ENCODE peak calls at places on chromosomes 7 and 10, in six cellular contexts. One of them, this sample, is unnamed.

GRCh38 chr10:68501691-68502090 is 25.6 kb downstream of the SLC25A16 start:
- DNase-seq in effector CD4-positive, alpha-beta T cell: no peak
- DNase-seq in LoVo: no peak
- DNase-seq in activated gamma-delta T cell treated with Interleukin-2 at 50 U/mL for 16 hours: no peak
- DNase-seq in aorta: no peak
- DNase-seq in neuronal stem cell: no peak
- DNase-seq in this sample: no peak

GRCh38 chr10:103668351-103669242 is 175.1 kb downstream of the NEURL1 start:
- DNase-seq in effector CD4-positive, alpha-beta T cell: no peak
- DNase-seq in LoVo: no peak
- DNase-seq in activated gamma-delta T cell treated with Interleukin-2 at 50 U/mL for 16 hours: no peak
- DNase-seq in aorta: peak
- DNase-seq in neuronal stem cell: no peak
- DNase-seq in this sample: peak

GRCh38 chr7:651032-651728 is 75.3 kb upstream of the DNAAF5 start:
- DNase-seq in effector CD4-positive, alpha-beta T cell: no peak
- DNase-seq in LoVo: no peak
- DNase-seq in activated gamma-delta T cell treated with Interleukin-2 at 50 U/mL for 16 hours: no peak
- DNase-seq in aorta: no peak
- DNase-seq in neuronal stem cell: no peak
- DNase-seq in this sample: no peak

GRCh38 chr7:80705164-80705781 is 66.8 kb downstream of the CD36 start:
- DNase-seq in effector CD4-positive, alpha-beta T cell: no peak
- DNase-seq in LoVo: no peak
- DNase-seq in activated gamma-delta T cell treated with Interleukin-2 at 50 U/mL for 16 hours: no peak
- DNase-seq in aorta: no peak
- DNase-seq in neuronal stem cell: no peak
- DNase-seq in this sample: no peak

GRCh38 chr10:25304606-25305005 is 129.8 kb downstream of the GPR158 start:
- DNase-seq in effector CD4-positive, alpha-beta T cell: no peak
- DNase-seq in LoVo: no peak
- DNase-seq in activated gamma-delta T cell treated with Interleukin-2 at 50 U/mL for 16 hours: no peak
- DNase-seq in aorta: no peak
- DNase-seq in neuronal stem cell: no peak
- DNase-seq in this sample: no peak

GRCh38 chr10:12784646-12785045 is 216.9 kb downstream of the CCDC3 start:
- DNase-seq in effector CD4-positive, alpha-beta T cell: no peak
- DNase-seq in LoVo: no peak
- DNase-seq in activated gamma-delta T cell treated with Interleukin-2 at 50 U/mL for 16 hours: no peak
- DNase-seq in aorta: no peak
- DNase-seq in neuronal stem cell: no peak
- DNase-seq in this sample: no peak

GRCh38 chr10:96130326-96130758 is 245 bp downstream of the ZNF518A start:
- DNase-seq in effector CD4-positive, alpha-beta T cell: peak
- DNase-seq in LoVo: peak
- DNase-seq in activated gamma-delta T cell treated with Interleukin-2 at 50 U/mL for 16 hours: peak
- DNase-seq in aorta: peak
- DNase-seq in neuronal stem cell: no peak
- DNase-seq in this sample: peak

GRCh38 chr10:5892007-5892406 is 2.0 kb downstream of the FBH1 start:
- DNase-seq in effector CD4-positive, alpha-beta T cell: no peak
- DNase-seq in LoVo: no peak
- DNase-seq in activated gamma-delta T cell treated with Interleukin-2 at 50 U/mL for 16 hours: no peak
- DNase-seq in aorta: no peak
- DNase-seq in neuronal stem cell: no peak
- DNase-seq in this sample: no peak

GRCh38 chr10:58919927-58920654 is 256.4 kb upstream of the PHYHIPL start:
- DNase-seq in effector CD4-positive, alpha-beta T cell: no peak
- DNase-seq in LoVo: peak
- DNase-seq in activated gamma-delta T cell treated with Interleukin-2 at 50 U/mL for 16 hours: no peak
- DNase-seq in aorta: no peak
- DNase-seq in neuronal stem cell: no peak
- DNase-seq in this sample: peak

GRCh38 chr10:14016011-14016536 is 314.6 kb downstream of the FRMD4A start:
- DNase-seq in effector CD4-positive, alpha-beta T cell: no peak
- DNase-seq in LoVo: no peak
- DNase-seq in activated gamma-delta T cell treated with Interleukin-2 at 50 U/mL for 16 hours: no peak
- DNase-seq in aorta: no peak
- DNase-seq in neuronal stem cell: no peak
- DNase-seq in this sample: no peak

GRCh38 chr10:72954596-72955569 is at the start of gene PLA2G12B:
- DNase-seq in effector CD4-positive, alpha-beta T cell: no peak
- DNase-seq in LoVo: no peak
- DNase-seq in activated gamma-delta T cell treated with Interleukin-2 at 50 U/mL for 16 hours: no peak
- DNase-seq in aorta: no peak
- DNase-seq in neuronal stem cell: peak
- DNase-seq in this sample: no peak

GRCh38 chr10:18164093-18164492 is 23.9 kb downstream of the CACNB2 start:
- DNase-seq in effector CD4-positive, alpha-beta T cell: no peak
- DNase-seq in LoVo: no peak
- DNase-seq in activated gamma-delta T cell treated with Interleukin-2 at 50 U/mL for 16 hours: no peak
- DNase-seq in aorta: no peak
- DNase-seq in neuronal stem cell: no peak
- DNase-seq in this sample: no peak

GRCh38 chr7:86470763-86471162 is 172.9 kb upstream of the GRM3 start:
- DNase-seq in effector CD4-positive, alpha-beta T cell: no peak
- DNase-seq in LoVo: no peak
- DNase-seq in activated gamma-delta T cell treated with Interleukin-2 at 50 U/mL for 16 hours: no peak
- DNase-seq in aorta: no peak
- DNase-seq in neuronal stem cell: no peak
- DNase-seq in this sample: no peak

GRCh38 chr7:147496209-147496608 is 1094.4 kb upstream of the C7orf33 start:
- DNase-seq in effector CD4-positive, alpha-beta T cell: no peak
- DNase-seq in LoVo: no peak
- DNase-seq in activated gamma-delta T cell treated with Interleukin-2 at 50 U/mL for 16 hours: no peak
- DNase-seq in aorta: no peak
- DNase-seq in neuronal stem cell: no peak
- DNase-seq in this sample: no peak

GRCh38 chr7:14734839-14735321 is 167.7 kb downstream of the DGKB start:
- DNase-seq in effector CD4-positive, alpha-beta T cell: no peak
- DNase-seq in LoVo: no peak
- DNase-seq in activated gamma-delta T cell treated with Interleukin-2 at 50 U/mL for 16 hours: no peak
- DNase-seq in aorta: no peak
- DNase-seq in neuronal stem cell: peak
- DNase-seq in this sample: no peak

GRCh38 chr7:18573410-18574234 is 78.1 kb downstream of the HDAC9 start:
- DNase-seq in effector CD4-positive, alpha-beta T cell: no peak
- DNase-seq in LoVo: no peak
- DNase-seq in activated gamma-delta T cell treated with Interleukin-2 at 50 U/mL for 16 hours: no peak
- DNase-seq in aorta: no peak
- DNase-seq in neuronal stem cell: no peak
- DNase-seq in this sample: no peak

GRCh38 chr10:6458814-6459213 is 121.3 kb downstream of the PRKCQ start:
- DNase-seq in effector CD4-positive, alpha-beta T cell: no peak
- DNase-seq in LoVo: no peak
- DNase-seq in activated gamma-delta T cell treated with Interleukin-2 at 50 U/mL for 16 hours: no peak
- DNase-seq in aorta: no peak
- DNase-seq in neuronal stem cell: no peak
- DNase-seq in this sample: no peak

GRCh38 chr7:56063500-56063881 is 595 bp upstream of the SUMF2 start:
- DNase-seq in effector CD4-positive, alpha-beta T cell: no peak
- DNase-seq in LoVo: no peak
- DNase-seq in activated gamma-delta T cell treated with Interleukin-2 at 50 U/mL for 16 hours: no peak
- DNase-seq in aorta: no peak
- DNase-seq in neuronal stem cell: no peak
- DNase-seq in this sample: no peak

GRCh38 chr10:99740261-99740660 is 8.2 kb downstream of the CUTC start:
- DNase-seq in effector CD4-positive, alpha-beta T cell: no peak
- DNase-seq in LoVo: no peak
- DNase-seq in activated gamma-delta T cell treated with Interleukin-2 at 50 U/mL for 16 hours: no peak
- DNase-seq in aorta: no peak
- DNase-seq in neuronal stem cell: no peak
- DNase-seq in this sample: no peak